ENCODE peak calls at places on chromosomes 7 and 10, in five cellular contexts. D, V, E, J and G are unnamed samples. For H3K4me1 and H3K36me3, the result is how much of the 10 kb centered on the place peaks cover.

GRCh38 chr10:95814011-95814727 is 58.2 kb downstream of the ENTPD1 start:
- DNase-seq in D (no peak), V (no peak), J (no peak), E (no peak), G (peak)

GRCh38 chr10:19876570-19876969 is 60.3 kb downstream of the PLXDC2 start:
- DNase-seq in D (no peak), V (no peak), J (no peak), E (no peak), G (no peak)

GRCh38 chr7:17206354-17206905 is 92.0 kb upstream of the AHR start:
- DNase-seq in J (no peak), V (no peak), D (no peak), E (no peak), G (no peak)

GRCh38 chr10:131994435-131994834 is 12.7 kb upstream of the BNIP3 start:
- DNase-seq in D (no peak), V (no peak), E (no peak), J (no peak), G (no peak)

GRCh38 chr7:30764030-30764991 is 6.9 kb upstream of the MINDY4 start:
- DNase-seq in J (no peak), V (no peak), D (no peak), E (no peak), G (peak)

GRCh38 chr7:126119981-126120380 is 1132.8 kb downstream of the GRM8 start:
- DNase-seq in V (no peak), E (no peak), D (no peak), J (no peak), G (no peak)

GRCh38 chr10:10007972-10008371 is 1009.7 kb upstream of the CELF2 start:
- DNase-seq in E (no peak), J (no peak), V (no peak), D (no peak), G (no peak)

GRCh38 chr7:22858640-22859561 is 36.3 kb upstream of the TOMM7 start:
- DNase-seq in J (no peak), D (no peak), V (no peak), E (no peak), G (no peak)

GRCh38 chr10:5945561-5946418 is 31.6 kb downstream of the IL15RA start:
- DNase-seq in D (no peak), V (no peak), J (no peak), E (no peak), G (peak)

GRCh38 chr7:15199482-15199881 is 296.9 kb upstream of the DGKB start:
- DNase-seq in E (no peak), V (no peak), D (no peak), J (no peak), G (no peak)

GRCh38 chr7:74355091-74355490 is 65.9 kb downstream of the CLIP2 start:
- DNase-seq in E (no peak), V (no peak), J (no peak), D (no peak), G (no peak)

GRCh38 chr10:49759787-49760551 is 2.2 kb downstream of the OGDHL start:
- DNase-seq in V (no peak), E (no peak), D (no peak), J (no peak), G (no peak)

GRCh38 chr10:20698837-20699236 is 198.3 kb downstream of the NEBL start:
- DNase-seq in V (no peak), E (peak), D (no peak), J (no peak), G (no peak)

GRCh38 chr10:58014436-58014835 is 253.3 kb downstream of the IPMK start:
- DNase-seq in D (no peak), J (no peak), V (no peak), E (no peak), G (no peak)

GRCh38 chr10:93572606-93573005 is 6.1 kb downstream of the FFAR4 start:
- DNase-seq in D (no peak), V (no peak), E (no peak), J (no peak), G (no peak)

GRCh38 chr10:58140706-58141347 is 126.9 kb downstream of the IPMK start:
- DNase-seq in V (no peak), J (no peak), D (no peak), E (no peak), G (no peak)

GRCh38 chr10:49280001-49280408 is 19.0 kb upstream of the C10orf71 start:
- DNase-seq in V (no peak), E (no peak), D (no peak), J (no peak), G (no peak)

GRCh38 chr7:144835166-144835611 is 664 bp downstream of the TPK1 start:
- DNase-seq in D (no peak), V (peak), E (no peak), J (peak), G (peak)

GRCh38 chr7:95004618-95005282 is 97.4 kb downstream of the PPP1R9A start:
- DNase-seq in J (no peak), V (no peak), E (no peak), D (no peak), G (no peak)

GRCh38 chr10:75648186-75648761 is 216.8 kb downstream of the LRMDA start:
- DNase-seq in J (no peak), D (no peak), V (no peak), E (no peak), G (no peak)

GRCh38 chr10:132685121-132685891 is 100.6 kb downstream of the NKX6-2 start:
- DNase-seq in V (peak), D (no peak), E (no peak), J (peak), G (no peak)

GRCh38 chr7:939843-940242 is 14.6 kb downstream of the ADAP1 start:
- DNase-seq in V (peak), J (no peak), E (no peak), D (no peak), G (no peak)

GRCh38 chr7:149373089-149373488 is 87.8 kb downstream of the ZNF777 start:
- DNase-seq in E (no peak), V (no peak), D (no peak), J (no peak), G (no peak)

DNA sequence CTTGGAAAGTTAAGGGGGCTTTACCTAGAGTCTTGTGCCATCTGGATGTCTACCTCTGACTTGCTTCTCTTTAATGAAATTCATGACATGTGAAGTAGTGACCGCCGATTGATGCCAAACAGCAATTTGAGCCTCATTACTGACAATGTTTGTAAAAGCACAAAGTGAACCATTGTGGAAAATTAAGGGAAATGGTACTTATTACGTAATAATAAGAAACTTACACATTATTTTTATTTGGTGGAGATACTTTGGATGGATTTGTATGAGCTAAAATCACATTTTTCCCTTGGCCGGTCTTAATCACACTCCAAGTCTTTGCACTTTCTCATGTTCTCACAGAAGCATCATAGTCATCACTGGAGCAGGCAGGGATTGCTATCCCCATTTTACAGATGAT is 265.1 kb upstream of the KLF6 start:
- DNase-seq in J (no peak), V (no peak), E (no peak), D (no peak), G (no peak)
- H3K4me3 ChIP-seq in J (no peak), V (no peak), E (no peak), D (no peak), G (no peak)

GRCh38 chr10:97124211-97124610 is 61.5 kb downstream of the SLIT1 start:
- DNase-seq in D (no peak), E (no peak), J (no peak), V (no peak), G (no peak)

GRCh38 chr10:97120370-97120769 is 65.4 kb downstream of the SLIT1 start:
- DNase-seq in D (no peak), E (no peak), J (no peak), V (peak), G (no peak)

GRCh38 chr10:97121084-97121483 is 64.7 kb downstream of the SLIT1 start:
- DNase-seq in J (no peak), D (no peak), E (no peak), V (no peak), G (no peak)

GRCh38 chr10:97127507-97127906 is 58.3 kb downstream of the SLIT1 start:
- DNase-seq in J (no peak), V (no peak), D (no peak), E (no peak), G (no peak)

GRCh38 chr10:97123713-97124112 is 62.0 kb downstream of the SLIT1 start:
- DNase-seq in J (no peak), D (no peak), V (no peak), E (no peak), G (no peak)
- H3K4me1 ChIP-seq in J (under half), D (under half), V (under half), E (under half), G (under half)

DNA sequence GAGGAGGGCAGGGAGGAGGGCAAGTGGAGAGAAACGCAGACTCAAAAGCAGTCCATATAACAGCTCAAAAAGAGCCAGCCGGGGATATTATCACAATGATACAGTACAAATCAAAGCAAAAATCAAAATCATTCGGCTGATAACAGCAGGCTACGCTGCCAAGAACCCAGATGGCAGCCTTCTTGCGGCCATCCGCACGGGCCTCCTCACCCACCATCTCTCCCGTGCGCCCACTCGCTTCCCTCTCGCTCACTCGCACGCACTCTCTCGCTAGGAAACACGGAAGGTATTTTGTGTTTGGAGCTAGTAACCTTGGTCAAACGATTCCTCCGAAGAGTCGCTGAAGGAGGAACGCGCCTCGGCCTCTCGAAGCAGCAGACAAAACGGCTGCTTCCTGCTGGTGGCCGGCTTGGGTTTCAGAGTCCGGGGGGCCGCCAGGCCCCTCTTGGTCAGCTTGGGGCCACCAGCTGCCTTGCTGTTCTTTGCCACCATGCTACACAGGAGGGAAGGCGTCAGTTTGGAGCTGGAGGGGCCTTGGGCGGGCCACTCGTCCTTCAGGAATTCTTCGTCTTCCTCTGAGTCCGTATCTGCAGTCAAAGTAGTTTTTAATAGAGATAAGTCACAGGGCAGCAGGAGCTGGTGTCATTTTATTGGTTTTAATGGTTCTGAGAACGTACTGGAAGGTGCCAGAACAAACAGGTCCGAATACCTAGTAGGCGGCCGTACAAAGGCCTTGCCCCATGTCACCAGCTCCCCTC is 68.9 kb downstream of the SLC29A4 start:
- DNase-seq in E (no peak), D (no peak), J (peak), V (no peak), G (no peak)
- H3K36me3 ChIP-seq in E (under half), D (under half), J (under half), V (under half), G (under half)

DNA sequence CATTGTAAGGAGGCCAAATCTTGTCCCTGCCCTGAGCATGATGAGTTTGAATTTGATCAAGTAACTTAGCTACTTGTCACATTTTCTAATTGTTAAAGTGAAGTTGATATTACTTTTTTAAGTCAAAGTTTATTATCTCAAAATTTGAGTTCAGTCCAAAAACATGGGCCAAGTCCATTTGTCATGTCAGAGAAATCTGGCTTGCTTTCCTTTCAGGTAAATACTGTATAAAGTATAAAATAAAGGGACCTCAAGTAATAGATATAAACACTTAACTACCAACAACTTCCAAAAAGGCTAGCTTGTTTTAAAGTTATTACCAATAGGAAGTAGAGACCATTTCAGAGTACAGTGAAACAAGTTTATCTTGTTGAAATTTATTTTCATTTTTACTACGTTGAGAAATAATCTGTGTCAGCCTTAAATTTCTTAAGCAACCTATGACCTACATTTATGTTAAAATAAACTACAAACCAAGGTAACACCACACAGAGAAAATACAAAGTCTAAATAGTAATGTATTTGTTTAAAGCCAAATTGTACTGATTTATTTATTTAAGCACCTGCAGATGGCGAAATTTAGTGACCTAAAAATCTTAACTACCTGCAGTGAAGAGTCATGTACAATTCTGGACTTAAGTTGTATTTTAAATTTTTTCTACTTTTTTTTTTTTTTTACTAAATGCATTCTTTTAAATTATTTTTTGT is 36.5 kb downstream of the FHIP2A start:
- DNase-seq in J (no peak), E (no peak), D (no peak), V (no peak), G (no peak)
- H3K4me3 ChIP-seq in J (no peak), E (no peak), D (no peak), V (no peak), G (no peak)

GRCh38 chr10:124654686-124655085 is 89.5 kb downstream of the FAM53B start:
- DNase-seq in V (no peak), J (no peak), D (no peak), E (no peak), G (no peak)

GRCh38 chr10:124652701-124653100 is 91.5 kb downstream of the FAM53B start:
- DNase-seq in D (no peak), J (no peak), V (no peak), E (no peak), G (no peak)

GRCh38 chr10:124655191-124656112 is 88.7 kb downstream of the FAM53B start:
- DNase-seq in E (no peak), J (no peak), V (no peak), D (no peak), G (no peak)

GRCh38 chr10:124653311-124653710 is 90.9 kb downstream of the FAM53B start:
- DNase-seq in E (no peak), J (no peak), V (no peak), D (no peak), G (no peak)

GRCh38 chr10:124653811-124654651 is 90.1 kb downstream of the FAM53B start:
- DNase-seq in V (no peak), D (no peak), J (no peak), E (no peak), G (peak)
- H3K4me1 ChIP-seq in V (under half), D (half or more), J (under half), E (under half), G (half or more)

DNA sequence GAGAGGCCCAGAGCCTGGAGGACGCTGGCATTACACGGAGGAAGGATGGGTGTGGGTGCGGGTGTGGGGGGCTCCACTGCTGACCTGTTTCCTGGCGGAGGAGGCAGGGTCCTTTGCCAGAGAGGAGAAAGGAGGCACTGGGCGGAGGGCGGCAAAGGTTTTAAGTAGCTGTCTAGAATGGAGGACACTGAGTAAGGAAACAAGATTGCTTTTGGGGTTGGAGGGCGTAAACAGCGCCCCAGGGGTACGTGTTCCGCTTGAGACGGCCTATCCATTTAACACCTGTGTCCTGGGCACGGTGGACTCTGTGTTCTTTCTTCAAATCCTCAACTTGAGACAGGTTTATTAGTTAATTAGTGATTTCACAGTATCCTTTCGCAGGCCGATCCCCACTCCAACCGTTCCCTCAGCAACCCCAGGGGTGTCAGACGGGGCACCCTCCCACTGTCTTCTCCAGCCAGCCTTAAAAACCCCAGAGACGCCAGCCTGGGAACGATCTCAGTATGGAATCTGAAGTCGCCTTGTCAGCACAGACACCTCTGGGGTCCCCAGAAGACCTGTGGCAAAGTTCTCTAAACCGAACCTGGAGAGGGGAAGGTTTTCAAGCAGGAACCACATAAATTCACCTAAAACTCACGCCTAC is 24.8 kb downstream of the SFXN4 start:
- DNase-seq in V (no peak), D (no peak), J (no peak), E (no peak), G (no peak)
- H3K36me3 ChIP-seq in V (under half), D (under half), J (under half), E (under half), G (under half)

GRCh38 chr7:98616381-98617050 is 569 bp upstream of the NPTX2 start:
- DNase-seq in V (no peak), E (no peak), J (peak), D (no peak), G (no peak)

GRCh38 chr7:98617051-98617959 is at the start of gene NPTX2:
- DNase-seq in E (no peak), D (no peak), V (peak), J (peak), G (peak)

GRCh38 chr7:98619450-98620321 is 2.6 kb downstream of the NPTX2 start:
- DNase-seq in V (peak), D (no peak), E (no peak), J (peak), G (no peak)

GRCh38 chr7:98617960-98618418 is 904 bp downstream of the NPTX2 start:
- DNase-seq in V (peak), J (peak), E (no peak), D (no peak), G (no peak)

DNA sequence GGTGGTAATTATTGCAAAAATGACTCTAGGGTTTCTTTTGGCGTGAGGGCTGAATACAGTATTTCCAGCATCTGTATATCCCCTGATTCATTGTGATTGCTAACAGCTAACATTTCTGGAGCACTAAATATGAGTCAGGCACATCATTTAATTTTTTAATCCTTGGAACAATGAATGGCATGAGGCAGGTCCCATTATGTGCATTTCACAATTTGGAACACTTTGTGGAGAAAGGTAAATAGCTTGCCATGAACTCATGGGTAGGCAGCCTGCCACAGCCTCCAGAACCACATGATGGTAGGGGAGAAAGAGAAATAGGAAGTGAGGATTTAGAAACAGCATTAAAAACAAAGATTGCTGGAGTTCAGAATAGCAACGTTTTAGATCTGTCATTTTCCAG is 1.7 kb downstream of the NPTX2 start:
- DNase-seq in E (no peak), J (no peak), V (no peak), D (no peak), G (no peak)
- H3K4me3 ChIP-seq in E (no peak), J (no peak), V (peak), D (no peak), G (no peak)

GRCh38 chr7:80883188-80884025 is 35.4 kb downstream of the SEMA3C start:
- DNase-seq in D (no peak), E (peak), V (no peak), J (no peak), G (no peak)

GRCh38 chr7:80879849-80880248 is 39.0 kb downstream of the SEMA3C start:
- DNase-seq in J (no peak), D (no peak), E (no peak), V (no peak), G (peak)

GRCh38 chr7:80882213-80882801 is 36.5 kb downstream of the SEMA3C start:
- DNase-seq in D (no peak), J (no peak), E (no peak), V (no peak), G (no peak)

GRCh38 chr7:80884511-80885195 is 34.2 kb downstream of the SEMA3C start:
- DNase-seq in D (no peak), V (no peak), E (no peak), J (no peak), G (no peak)

GRCh38 chr7:80881361-80881760 is 37.5 kb downstream of the SEMA3C start:
- DNase-seq in J (no peak), V (no peak), D (no peak), E (no peak), G (no peak)
- H3K4me1 ChIP-seq in J (under half), V (under half), D (under half), E (under half), G (under half)

GRCh38 chr7:6142871-6143380 is 111.8 kb downstream of the ANKRD61 start:
- DNase-seq in E (no peak), J (no peak), V (no peak), D (no peak), G (no peak)
- H3K36me3 ChIP-seq in E (under half), J (under half), V (under half), D (under half), G (half or more)